ENCODE peak calls at places on chromosomes 2 and 18, in four cellular contexts. Y is substantia nigra, B is PC-3, P is heart right ventricle. V is an unnamed sample.
A peak's percentile ranks its signal among the peaks of the same experiment; 100 is the strongest.

GRCh38 chr2:13616656-13617055 is 899.9 kb downstream of the TRIB2 start:
- DNase-seq in Y (no peak), B (no peak), P (no peak), V (no peak)

GRCh38 chr2:46657042-46657504 is 177.7 kb downstream of the TMEM247 start:
- DNase-seq in P (no peak), Y (no peak), B (peak; percentile 62), V (no peak)

GRCh38 chr2:75025633-75026380 is 67.4 kb downstream of the POLE4 start:
- DNase-seq in B (no peak), P (no peak), Y (no peak), V (no peak)

GRCh38 chr18:54386043-54386442 is 28.3 kb downstream of the C18orf54 start:
- DNase-seq in Y (no peak), P (no peak), B (no peak), V (no peak)

GRCh38 chr2:104658149-104658839 is 195.6 kb upstream of the POU3F3 start:
- DNase-seq in B (no peak), P (peak; percentile 62), Y (peak; percentile 36), V (peak; percentile 54)

GRCh38 chr2:230160112-230160660 is 59.6 kb downstream of the SP110 start:
- DNase-seq in P (peak; percentile 30), Y (peak; percentile 14), B (peak; percentile 72), V (no peak)

GRCh38 chr2:172931256-172931894 is 144.3 kb upstream of the MAP3K20 start:
- DNase-seq in P (no peak), B (peak; percentile 80), Y (no peak), V (no peak)

GRCh38 chr2:162974771-162975170 is 136.2 kb upstream of the KCNH7 start:
- DNase-seq in B (no peak), P (no peak), Y (no peak), V (no peak)

GRCh38 chr2:179443175-179443574 is 178.5 kb upstream of the SESTD1 start:
- DNase-seq in Y (no peak), B (no peak), P (peak; percentile 40), V (no peak)

GRCh38 chr2:121530210-121530562 is 494 bp upstream of the RNU4ATAC start:
- DNase-seq in P (peak; percentile 71), B (peak; percentile 67), Y (no peak), V (peak; percentile 83)

GRCh38 chr2:15588329-15588919 is 3.2 kb upstream of the DDX1 start:
- DNase-seq in B (peak; percentile 79), Y (peak; percentile 47), P (no peak), V (no peak)

GRCh38 chr2:241150660-241151530 is 628 bp downstream of the PPP1R7 start:
- DNase-seq in Y (no peak), P (no peak), B (no peak), V (peak; percentile 64)

GRCh38 chr2:18976112-18976961 is 382.1 kb downstream of the OSR1 start:
- DNase-seq in B (peak; percentile 89), Y (no peak), P (no peak), V (no peak)

GRCh38 chr2:235511187-235511661 is 17.4 kb downstream of the AGAP1 start:
- DNase-seq in P (no peak), B (peak; percentile 87), Y (no peak), V (no peak)

GRCh38 chr2:120779781-120780283 is 44.2 kb downstream of the GLI2 start:
- DNase-seq in B (peak; percentile 32), Y (no peak), P (peak; percentile 1), V (peak; percentile 45)

GRCh38 chr2:98269274-98269673 is 77.0 kb upstream of the CNGA3 start:
- DNase-seq in B (peak; percentile 72), P (no peak), Y (no peak), V (no peak)

GRCh38 chr2:102138331-102138730 is 4.2 kb upstream of the IL1R1 start:
- DNase-seq in Y (no peak), P (no peak), B (no peak), V (no peak)

GRCh38 chr2:102141915-102142828 is at the start of gene IL1R1:
- DNase-seq in B (peak; percentile 80), P (peak; percentile 88), Y (no peak), V (no peak)

GRCh38 chr2:102139851-102140250 is 2.7 kb upstream of the IL1R1 start:
- DNase-seq in P (no peak), B (no peak), Y (no peak), V (no peak)

GRCh38 chr2:102141011-102141914 is 1.3 kb upstream of the IL1R1 start:
- DNase-seq in P (no peak), B (no peak), Y (no peak), V (no peak)

GRCh38 chr2:102140367-102140766 is 2.2 kb upstream of the IL1R1 start:
- DNase-seq in Y (no peak), B (no peak), P (no peak), V (no peak)
- H3K27ac ChIP-seq in Y (no peak overlapping the region), B (no peak overlapping the region), P (peak overlapping the region; percentile 2), V (no peak overlapping the region)

GRCh38 chr2:161076936-161077335 is 83.3 kb upstream of the TANK start:
- DNase-seq in B (no peak), Y (no peak), P (no peak), V (no peak)
- H3K27ac ChIP-seq in B (peak overlapping the region; percentile 48), Y (no peak overlapping the region), P (peak overlapping the region; percentile 75), V (no peak overlapping the region)

DNA sequence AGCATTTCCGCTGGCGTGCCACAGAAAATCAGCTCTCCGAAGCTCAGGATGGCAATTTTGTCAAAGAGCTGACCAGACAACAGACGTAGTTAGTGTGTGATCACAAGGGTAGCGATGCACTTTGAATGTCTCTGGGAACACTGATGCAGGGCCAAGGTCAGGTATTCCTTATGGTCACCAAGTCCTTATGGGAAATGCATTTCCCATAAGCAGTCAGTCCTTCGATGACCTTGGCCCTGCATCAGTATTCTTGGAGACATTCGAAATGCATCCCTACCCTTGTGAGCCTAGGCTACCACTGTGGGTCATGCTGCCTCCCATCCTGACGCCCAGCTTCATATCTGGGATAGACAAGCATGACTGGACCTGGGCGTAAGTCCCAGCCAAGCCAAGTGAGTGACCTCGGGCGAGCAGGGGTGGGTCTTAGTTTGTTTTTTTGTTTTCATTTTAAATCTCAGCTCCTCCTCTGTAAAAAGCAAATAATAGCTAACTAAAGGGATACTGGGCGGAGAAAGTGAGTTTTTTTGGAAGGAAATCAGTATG is 13.6 kb downstream of the ABCG5 start:
- DNase-seq in B (no peak), P (no peak), Y (no peak), V (no peak)
- H3K27ac ChIP-seq in B (no peak overlapping the region), P (no peak overlapping the region), Y (no peak overlapping the region), V (no peak overlapping the region)

GRCh38 chr2:190343500-190344274 is at the start of gene INPP1:
- DNase-seq in Y (no peak), P (peak; percentile 78), B (peak; percentile 46), V (peak; percentile 32)
- H3K27ac ChIP-seq in Y (peak within 1 kb of the TSS; percentile 86), P (peak within 1 kb of the TSS; percentile 92), B (peak within 1 kb of the TSS; percentile 50), V (peak within 1 kb of the TSS; percentile 88)

GRCh38 chr2:119175517-119175916 is 17.0 kb upstream of the C1QL2 start:
- DNase-seq in Y (no peak), B (no peak), P (no peak), V (no peak)

GRCh38 chr2:119174993-119175347 is 16.4 kb upstream of the C1QL2 start:
- DNase-seq in P (no peak), B (peak; percentile 33), Y (no peak), V (no peak)

GRCh38 chr2:119178811-119179601 is 20.5 kb upstream of the C1QL2 start:
- DNase-seq in B (peak; percentile 35), Y (no peak), P (no peak), V (no peak)

GRCh38 chr2:119177838-119178190 is 19.3 kb upstream of the C1QL2 start:
- DNase-seq in Y (no peak), P (no peak), B (no peak), V (no peak)

GRCh38 chr2:119177171-119177837 is 18.8 kb upstream of the C1QL2 start:
- DNase-seq in Y (no peak), B (no peak), P (no peak), V (no peak)
- H3K27ac ChIP-seq in Y (no peak overlapping the region), B (no peak overlapping the region), P (no peak overlapping the region), V (no peak overlapping the region)

DNA sequence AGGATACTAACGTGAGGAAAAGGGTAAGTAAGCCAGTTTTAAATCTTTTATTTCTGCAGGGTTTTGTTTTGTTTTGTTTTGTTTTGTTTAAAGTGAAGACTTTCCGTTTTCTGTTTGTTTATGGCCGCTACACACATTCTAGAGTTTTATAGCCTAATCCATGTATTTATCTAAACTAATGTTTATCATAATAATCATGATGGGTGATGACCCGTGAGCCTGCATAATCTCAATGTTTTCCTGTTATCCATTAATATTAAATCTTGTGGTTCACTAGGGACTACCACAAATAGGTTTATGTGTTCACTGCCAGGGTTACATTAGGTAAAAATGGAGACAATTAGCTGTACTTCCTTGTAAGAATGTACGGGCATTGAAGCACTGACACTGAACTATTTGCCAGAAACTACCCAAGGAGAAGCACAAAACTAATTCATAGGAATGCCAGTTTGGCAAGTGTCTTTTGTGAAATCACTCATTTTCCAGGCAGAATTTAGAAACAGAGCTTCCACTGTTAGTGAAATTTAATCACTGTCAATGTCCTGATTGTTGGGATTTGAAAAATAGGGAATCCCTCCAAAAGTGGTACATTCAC is 574.8 kb downstream of the LRP1B start:
- DNase-seq in Y (no peak), P (no peak), B (no peak), V (no peak)
- H3K27ac ChIP-seq in Y (peak overlapping the region; percentile 19), P (no peak overlapping the region), B (no peak overlapping the region), V (no peak overlapping the region)

DNA sequence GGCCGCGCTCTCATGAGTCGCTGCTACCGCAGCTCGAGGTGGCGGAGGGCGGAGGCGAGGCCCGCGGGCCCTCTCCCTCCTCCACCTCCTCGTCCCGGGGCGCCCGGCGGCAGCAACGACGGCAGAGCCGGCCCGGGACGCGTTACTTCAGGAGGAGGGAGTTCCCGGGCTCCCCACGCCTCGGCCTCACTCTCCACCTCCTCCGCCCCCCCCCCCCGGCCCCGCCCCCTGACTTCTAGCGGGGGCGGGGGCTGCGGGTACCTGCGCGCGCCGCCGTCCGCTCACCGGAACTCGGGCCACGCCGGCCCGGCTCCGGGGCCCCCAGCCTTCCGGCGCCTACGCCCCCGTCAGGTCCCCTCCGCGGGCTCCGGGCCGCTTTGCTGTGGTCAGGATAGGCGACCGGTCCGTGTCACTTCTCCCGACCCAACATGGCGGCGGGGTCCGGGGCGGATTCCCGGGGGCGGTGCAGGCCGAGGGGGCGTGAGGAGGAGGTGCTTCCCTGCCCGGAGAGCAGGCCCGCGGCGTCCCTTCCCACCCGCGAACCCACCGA is at the start of gene YES1:
- DNase-seq in Y (peak; percentile 35), P (peak; percentile 87), B (peak; percentile 85), V (peak; percentile 62)
- H3K27ac ChIP-seq in Y (peak within 1 kb of the TSS; percentile 63), P (peak within 1 kb of the TSS; percentile 97), B (peak within 1 kb of the TSS; percentile 97), V (peak within 1 kb of the TSS; percentile 36)

V was measured in caudate nucleus.